ENCODE peak calls at places on chromosomes 12 and 14, in ten cellular contexts. J, S, U, L, A, Y, I, Q, W and Z are unnamed samples.

GRCh38 chr14:37056473-37056872 is 115.9 kb downstream of the SLC25A21 start:
- DNase-seq in W (no peak), S (no peak), A (peak; percentile 38), L (no peak), I (no peak), U (no peak), Q (no peak), Y (peak; percentile 52), J (no peak), Z (no peak)

GRCh38 chr12:51012570-51013236 is 13.5 kb downstream of the SLC11A2 start:
- DNase-seq in L (no peak), I (no peak), Y (no peak), Q (no peak), S (no peak), W (no peak), U (no peak), A (no peak), J (peak; percentile 47), Z (no peak)

GRCh38 chr14:81990312-81990761 is 456.7 kb upstream of the SEL1L start:
- DNase-seq in W (peak; percentile 22), L (peak; percentile 11), J (peak; percentile 63), I (no peak), A (peak; percentile 44), Y (peak; percentile 29), Q (peak; percentile 41), S (peak; percentile 36), U (no peak), Z (peak; percentile 66)

GRCh38 chr12:49578471-49579112 is 10.7 kb upstream of the MCRS1 start:
- DNase-seq in I (no peak), L (no peak), A (no peak), U (no peak), J (no peak), Q (no peak), W (no peak), S (no peak), Y (no peak), Z (no peak)

GRCh38 chr12:25241171-25242020 is 9.3 kb downstream of the KRAS start:
- DNase-seq in J (peak; percentile 42), Y (peak; percentile 70), W (peak; percentile 26), L (peak; percentile 64), I (peak; percentile 7), U (no peak), A (peak; percentile 67), Q (peak; percentile 54), S (no peak), Z (peak; percentile 77)

GRCh38 chr12:111068281-111068680 is 147.9 kb upstream of the MYL2 start:
- DNase-seq in S (no peak), W (peak; percentile 17), L (peak; percentile 44), Y (no peak), U (no peak), Q (no peak), A (no peak), J (no peak), I (no peak), Z (no peak)

GRCh38 chr12:12466157-12466556 is 96.5 kb downstream of the DUSP16 start:
- DNase-seq in I (peak; percentile 28), W (no peak), J (no peak), S (no peak), A (no peak), Q (no peak), Y (no peak), L (peak; percentile 87), U (peak; percentile 24), Z (no peak)

GRCh38 chr12:4116251-4117111 is 157.1 kb upstream of the CCND2 start:
- DNase-seq in A (peak; percentile 82), U (no peak), W (no peak), S (no peak), Q (no peak), Y (peak; percentile 79), I (no peak), J (no peak), L (no peak), Z (no peak)

GRCh38 chr14:60220084-60220483 is 28.9 kb upstream of the PPM1A start:
- DNase-seq in U (no peak), I (no peak), W (no peak), J (no peak), S (no peak), Q (no peak), L (no peak), Y (no peak), A (no peak), Z (peak; percentile 11)

GRCh38 chr12:5965950-5966383 is 20.9 kb upstream of the ANO2 start:
- DNase-seq in S (peak; percentile 79), W (peak; percentile 12), I (peak; percentile 7), U (peak; percentile 6), L (peak; percentile 24), Y (peak; percentile 43), Q (peak; percentile 65), A (peak; percentile 56), J (peak; percentile 24), Z (peak; percentile 68)